ENCODE peak calls at places on chromosomes 11 and 22, in six cellular contexts. G is tibial nerve, Q is lower lobe of right lung, P is heart right ventricle, K is sigmoid colon, X is SK-N-SH. B is an unnamed sample.

GRCh38 chr11:43376594-43376993 is 17.9 kb downstream of the TTC17 start:
- DNase-seq in P (no peak), K (no peak), X (no peak), G (no peak), Q (no peak), B (no peak)

GRCh38 chr11:43738600-43739409 is 58.3 kb downstream of the HSD17B12 start:
- DNase-seq in G (no peak), K (no peak), Q (no peak), P (no peak), X (no peak), B (no peak)

GRCh38 chr11:11215058-11215815 is 137.8 kb downstream of the CSNK2A3 start:
- DNase-seq in X (no peak), P (no peak), G (no peak), Q (no peak), K (no peak), B (no peak)

GRCh38 chr11:134330611-134331564 is 900 bp upstream of the GLB1L2 start:
- DNase-seq in G (no peak), K (peak; percentile 62), X (no peak), Q (no peak), P (no peak), B (no peak)

GRCh38 chr11:69828276-69828970 is 9.2 kb upstream of the FGF3 start:
- DNase-seq in G (no peak), X (no peak), Q (no peak), K (peak; percentile 38), P (no peak), B (no peak)

GRCh38 chr11:95089620-95090542 is at the start of gene ENDOD1:
- DNase-seq in G (peak; percentile 65), P (peak; percentile 88), K (peak; percentile 88), Q (peak; percentile 91), X (peak; percentile 95), B (peak; percentile 74)

GRCh38 chr11:69149646-69150045 is 6.1 kb upstream of the SMIM38 start:
- DNase-seq in X (no peak), Q (no peak), K (peak; percentile 32), P (no peak), G (peak; percentile 5), B (no peak)

GRCh38 chr22:38313384-38313955 is 3.8 kb downstream of the CSNK1E start:
- DNase-seq in X (no peak), Q (peak; percentile 62), K (peak; percentile 95), G (no peak), P (peak; percentile 80), B (peak; percentile 79)

GRCh38 chr22:38203855-38204497 is 2.2 kb downstream of the MAFF start:
- DNase-seq in G (no peak), P (no peak), K (peak; percentile 62), Q (no peak), X (no peak), B (no peak)

GRCh38 chr11:65500262-65501004 is 1.6 kb downstream of the MALAT1 start:
- DNase-seq in P (no peak), K (peak; percentile 78), Q (no peak), G (no peak), X (no peak), B (no peak)

GRCh38 chr11:92268546-92268945 is 43.9 kb downstream of the FAT3 start:
- DNase-seq in K (no peak), X (no peak), G (no peak), Q (no peak), P (no peak), B (no peak)

GRCh38 chr22:33362702-33363101 is 304.5 kb upstream of the SYN3 start:
- DNase-seq in P (no peak), K (no peak), Q (no peak), X (no peak), G (no peak), B (no peak)

GRCh38 chr22:46122511-46122971 is 27.8 kb upstream of the PPARA start:
- DNase-seq in Q (peak; percentile 84), X (peak; percentile 95), K (peak; percentile 88), P (peak; percentile 83), G (peak; percentile 66), B (no peak)

GRCh38 chr11:60762851-60763691 is 6.4 kb downstream of the MS4A15 start:
- DNase-seq in Q (no peak), K (no peak), P (no peak), G (no peak), X (no peak), B (no peak)

GRCh38 chr11:130480166-130480565 is 31.7 kb downstream of the ADAMTS15 start:
- DNase-seq in K (no peak), P (no peak), G (no peak), X (peak; percentile 1), Q (no peak), B (no peak)

GRCh38 chr11:85889676-85890579 is 34.7 kb downstream of the CCDC83 start:
- DNase-seq in P (no peak), K (no peak), G (no peak), X (no peak), Q (no peak), B (no peak)

GRCh38 chr22:29073618-29074275 is 912 bp downstream of the KREMEN1 start:
- DNase-seq in P (peak; percentile 61), K (no peak), G (no peak), Q (peak; percentile 64), X (no peak), B (no peak)

GRCh38 chr11:71977743-71978418 is 20.8 kb upstream of the IL18BP start:
- DNase-seq in G (no peak), P (no peak), X (peak; percentile 49), Q (no peak), K (peak; percentile 68), B (no peak)

GRCh38 chr22:20558534-20558933 is 51.1 kb downstream of the MED15 start:
- DNase-seq in Q (no peak), G (no peak), X (no peak), P (no peak), K (peak; percentile 26), B (no peak)

GRCh38 chr22:32473388-32473952 is 1.1 kb upstream of the FBXO7 start:
- DNase-seq in K (no peak), P (no peak), X (peak; percentile 61), G (no peak), Q (no peak), B (no peak)

GRCh38 chr11:128503231-128503991 is 83.9 kb downstream of the ETS1 start:
- DNase-seq in G (no peak), P (no peak), K (no peak), Q (no peak), X (no peak), B (no peak)

GRCh38 chr11:44950625-44951472 is at the start of gene TP53I11:
- DNase-seq in X (peak; percentile 94), G (peak; percentile 41), K (peak; percentile 88), Q (peak; percentile 91), P (peak; percentile 91), B (peak; percentile 85)

GRCh38 chr11:107408762-107409200 is 48.8 kb downstream of the CWF19L2 start:
- DNase-seq in X (no peak), Q (no peak), P (no peak), K (no peak), G (no peak), B (no peak)

GRCh38 chr11:41446107-41446506 is 13.3 kb downstream of the LRRC4C start:
- DNase-seq in G (no peak), P (no peak), X (no peak), K (no peak), Q (no peak), B (no peak)

GRCh38 chr22:20243545-20244249 is 24.4 kb downstream of the RTN4R start:
- DNase-seq in K (peak; percentile 82), P (peak; percentile 71), Q (peak; percentile 83), X (peak; percentile 69), G (no peak), B (peak; percentile 65)

GRCh38 chr22:44363214-44363979 is 50.6 kb upstream of the SHISAL1 start:
- DNase-seq in P (peak; percentile 93), X (peak; percentile 85), Q (peak; percentile 81), K (peak; percentile 97), G (peak; percentile 46), B (peak; percentile 98)
- H3K4me3 ChIP-seq in P (no peak overlapping the region), X (peak overlapping the region; percentile 50), Q (no peak overlapping the region), K (no peak overlapping the region), G (no peak overlapping the region), B (no peak overlapping the region)

GRCh38 chr11:117582491-117582890 is 214.5 kb downstream of the DSCAML1 start:
- DNase-seq in G (no peak), K (peak; percentile 43), P (no peak), Q (no peak), X (no peak), B (no peak)

GRCh38 chr11:117584056-117584830 is 212.8 kb downstream of the DSCAML1 start:
- DNase-seq in X (no peak), Q (no peak), P (no peak), K (peak; percentile 38), G (no peak), B (no peak)

GRCh38 chr11:117580866-117581265 is 216.2 kb downstream of the DSCAML1 start:
- DNase-seq in Q (no peak), G (no peak), K (no peak), P (no peak), X (no peak), B (no peak)

GRCh38 chr11:117585631-117586030 is 211.4 kb downstream of the DSCAML1 start:
- DNase-seq in X (no peak), P (no peak), K (no peak), Q (no peak), G (no peak), B (no peak)

DNA sequence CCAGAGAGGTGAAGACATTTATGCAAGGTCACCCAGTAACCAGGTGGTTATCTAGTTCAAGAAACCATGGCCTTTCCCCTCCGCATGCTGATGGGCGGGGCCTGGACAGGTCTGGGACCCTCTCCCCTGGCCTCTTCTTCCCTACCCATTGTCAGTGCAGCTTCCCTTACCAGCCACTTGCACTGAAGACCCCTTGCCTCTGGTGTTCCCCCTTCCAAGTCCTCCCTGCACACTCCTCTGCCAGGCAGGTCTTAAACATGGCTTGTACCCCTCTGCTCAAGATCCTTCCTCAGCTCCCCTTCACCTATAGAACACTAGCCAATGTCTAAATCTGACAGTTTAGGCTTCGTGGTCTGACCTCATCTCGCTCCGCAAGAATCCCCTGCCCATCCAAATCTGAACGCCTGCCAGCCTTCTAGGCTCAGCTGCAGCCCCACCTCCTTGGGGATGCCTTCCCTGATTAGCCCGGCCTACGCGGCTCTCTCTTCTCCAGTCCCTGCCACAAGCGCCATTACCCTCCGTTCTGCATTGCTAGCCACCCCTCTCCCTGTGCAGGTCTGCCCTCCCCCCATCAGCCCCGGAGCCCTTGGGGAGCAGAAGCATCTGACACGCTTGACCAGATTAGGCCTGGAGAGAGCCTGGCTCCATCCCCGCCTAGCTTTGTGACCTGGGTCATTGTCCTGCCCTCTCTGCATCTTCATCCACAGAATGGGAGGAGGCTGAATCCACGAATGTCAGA is 213.8 kb downstream of the DSCAML1 start:
- DNase-seq in K (peak; percentile 53), G (no peak), P (no peak), Q (no peak), X (peak; percentile 49), B (no peak)
- H3K4me1 ChIP-seq in K (no peaks in the 10 kb centered on the region), G (no peaks in the 10 kb centered on the region), P (no peaks in the 10 kb centered on the region), Q (no peaks in the 10 kb centered on the region), X (peaks cover 6% of the 10 kb centered on the region), B (no peaks in the 10 kb centered on the region)

GRCh38 chr22:48741540-48741939 is 1086.1 kb downstream of the BRD1 start:
- DNase-seq in G (no peak), P (no peak), X (no peak), Q (no peak), K (no peak), B (no peak)
- H3K9me3 ChIP-seq in G (peaks cover 18% of the 10 kb centered on the region), P (no peaks in the 10 kb centered on the region), X (no peaks in the 10 kb centered on the region), Q (no peaks in the 10 kb centered on the region), K (no peaks in the 10 kb centered on the region), B (no peaks in the 10 kb centered on the region)

DNA sequence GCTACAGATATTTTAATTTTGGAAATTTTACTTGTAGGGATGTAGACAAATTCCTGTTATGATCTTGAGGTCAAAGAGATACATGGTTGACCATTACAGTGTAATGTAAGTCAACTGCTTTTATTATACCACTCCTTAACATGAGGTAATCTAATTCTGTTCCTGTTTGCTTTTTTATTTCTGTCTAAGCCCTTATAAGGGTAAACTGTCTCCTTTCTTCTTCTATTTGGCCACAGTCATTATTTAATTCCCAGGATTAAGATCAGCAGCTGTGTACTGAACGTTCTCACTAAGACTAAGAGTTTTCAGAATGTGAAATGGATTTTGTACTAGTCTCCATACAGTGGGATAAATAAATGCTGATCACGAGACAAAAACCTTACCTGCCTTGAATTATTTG is 32.8 kb downstream of the C2CD3 start:
- DNase-seq in X (no peak), P (no peak), G (no peak), K (no peak), Q (no peak), B (no peak)
- H3K4me3 ChIP-seq in X (no peak overlapping the region), P (no peak overlapping the region), G (no peak overlapping the region), K (no peak overlapping the region), Q (no peak overlapping the region), B (no peak overlapping the region)

B was measured in right atrium auricular region.